ENCODE peak calls at places on chromosomes 11 and 22, in six cellular contexts. W is body of pancreas; R is CD8-positive, alpha-beta memory T cell; V is naive thymus-derived CD4-positive, alpha-beta T cell; A is pancreas; D is testis. Q is an unnamed sample.

GRCh38 chr11:26201411-26201810 is 130.5 kb upstream of the ANO3 start:
- DNase-seq in W (no peak), V (no peak), R (no peak), D (no peak), A (no peak), Q (no peak)

GRCh38 chr11:16891964-16892363 is 122.2 kb downstream of the PLEKHA7 start:
- DNase-seq in W (no peak), D (no peak), A (no peak), R (no peak), V (no peak), Q (no peak)

GRCh38 chr22:38111941-38112355 is 1.5 kb upstream of the BAIAP2L2 start:
- DNase-seq in V (no peak), D (no peak), A (peak; percentile 75), R (no peak), W (no peak), Q (no peak)

GRCh38 chr11:8251767-8252295 is 11.8 kb downstream of the LMO1 start:
- DNase-seq in D (no peak), R (no peak), A (no peak), V (no peak), W (no peak), Q (no peak)

GRCh38 chr11:127493330-127493729 is 492.8 kb upstream of the KIRREL3 start:
- DNase-seq in V (no peak), W (no peak), R (no peak), D (peak; percentile 41), A (no peak), Q (no peak)

GRCh38 chr11:76074178-76075112 is 131.9 kb downstream of the WNT11 start:
- DNase-seq in D (no peak), R (no peak), W (no peak), A (no peak), V (no peak), Q (no peak)

GRCh38 chr11:6328321-6328720 is 8.0 kb upstream of the CAVIN3 start:
- DNase-seq in D (no peak), R (no peak), V (no peak), W (no peak), A (no peak), Q (no peak)

GRCh38 chr11:83006877-83007330 is 64.8 kb downstream of the RAB30 start:
- DNase-seq in V (no peak), R (no peak), A (no peak), W (peak; percentile 23), D (no peak), Q (no peak)

GRCh38 chr11:121654506-121655480 is 202.0 kb upstream of the SORL1-AS1 start:
- DNase-seq in V (no peak), A (no peak), W (no peak), R (no peak), D (peak; percentile 37), Q (no peak)

GRCh38 chr11:58060535-58060934 is 29.8 kb downstream of the OR6Q1 start:
- DNase-seq in A (no peak), W (no peak), D (no peak), R (no peak), V (no peak), Q (no peak)

GRCh38 chr11:120746836-120747609 is 235.5 kb downstream of the GRIK4 start:
- DNase-seq in W (no peak), D (no peak), V (no peak), A (no peak), R (no peak), Q (peak; percentile 79)

GRCh38 chr22:27952779-27953178 is 33.7 kb upstream of the PITPNB start:
- DNase-seq in V (no peak), W (no peak), A (no peak), R (no peak), D (no peak), Q (no peak)

GRCh38 chr11:106681435-106681834 is 336.8 kb downstream of the GUCY1A2 start:
- DNase-seq in V (no peak), R (no peak), W (no peak), D (no peak), A (no peak), Q (no peak)

GRCh38 chr11:122126024-122126678 is 10.1 kb upstream of the BLID start:
- DNase-seq in R (no peak), A (no peak), V (no peak), D (no peak), W (no peak), Q (no peak)

GRCh38 chr11:27701262-27702105 is 1.2 kb upstream of the BDNF start:
- DNase-seq in D (peak; percentile 52), W (no peak), A (no peak), V (no peak), R (no peak), Q (no peak)

GRCh38 chr11:117378966-117379865 is 51.6 kb downstream of the CEP164 start:
- DNase-seq in V (no peak), D (no peak), W (no peak), R (no peak), A (no peak), Q (no peak)

GRCh38 chr22:48343461-48343860 is 1484.2 kb downstream of the BRD1 start:
- DNase-seq in R (no peak), V (no peak), W (no peak), A (no peak), D (no peak), Q (no peak)

GRCh38 chr11:36672815-36673450 is 74.9 kb upstream of the RAG2 start:
- DNase-seq in V (peak; percentile 10), A (no peak), R (peak; percentile 24), D (peak; percentile 44), W (no peak), Q (no peak)

GRCh38 chr11:8810331-8811301 is 100.4 kb upstream of the AKIP1 start:
- DNase-seq in W (peak; percentile 83), D (peak; percentile 93), A (peak; percentile 94), R (no peak), V (no peak), Q (no peak)

GRCh38 chr11:28491431-28491830 is 383.2 kb downstream of the METTL15 start:
- DNase-seq in R (no peak), W (no peak), V (no peak), A (no peak), D (no peak), Q (no peak)

GRCh38 chr11:17277024-17277584 is 565 bp downstream of the NUCB2 start:
- DNase-seq in V (peak; percentile 65), A (no peak), W (no peak), D (no peak), R (peak; percentile 70), Q (peak; percentile 90)

GRCh38 chr22:50252081-50253045 is 1.3 kb upstream of the HDAC10 start:
- DNase-seq in A (peak; percentile 91), V (peak; percentile 70), R (peak; percentile 67), W (peak; percentile 79), D (peak; percentile 80), Q (no peak)

GRCh38 chr11:66491315-66491935 is 11.2 kb downstream of the DPP3 start:
- DNase-seq in R (no peak), A (no peak), W (no peak), V (no peak), D (no peak), Q (no peak)

GRCh38 chr11:19455731-19456130 is 215.0 kb upstream of the E2F8 start:
- DNase-seq in D (no peak), R (no peak), A (no peak), W (no peak), V (no peak), Q (peak; percentile 88)

GRCh38 chr11:120375076-120375475 is 38.9 kb downstream of the ARHGEF12 start:
- DNase-seq in V (no peak), A (no peak), W (no peak), R (no peak), D (no peak), Q (no peak)

GRCh38 chr22:37505989-37506388 is 13.2 kb downstream of the CARD10 start:
- DNase-seq in A (no peak), D (no peak), W (no peak), V (no peak), R (no peak), Q (no peak)

GRCh38 chr22:45286854-45287551 is 2.3 kb downstream of the UPK3A start:
- DNase-seq in R (no peak), V (no peak), A (no peak), D (no peak), W (no peak), Q (no peak)

GRCh38 chr11:63867511-63867910 is 28.6 kb downstream of the MARK2 start:
- DNase-seq in W (no peak), V (no peak), R (no peak), D (no peak), A (no peak), Q (no peak)

GRCh38 chr11:110433393-110434333 is 3.9 kb downstream of the FDX1 start:
- DNase-seq in A (no peak), D (no peak), R (peak; percentile 47), W (no peak), V (peak; percentile 32), Q (no peak)

DNA sequence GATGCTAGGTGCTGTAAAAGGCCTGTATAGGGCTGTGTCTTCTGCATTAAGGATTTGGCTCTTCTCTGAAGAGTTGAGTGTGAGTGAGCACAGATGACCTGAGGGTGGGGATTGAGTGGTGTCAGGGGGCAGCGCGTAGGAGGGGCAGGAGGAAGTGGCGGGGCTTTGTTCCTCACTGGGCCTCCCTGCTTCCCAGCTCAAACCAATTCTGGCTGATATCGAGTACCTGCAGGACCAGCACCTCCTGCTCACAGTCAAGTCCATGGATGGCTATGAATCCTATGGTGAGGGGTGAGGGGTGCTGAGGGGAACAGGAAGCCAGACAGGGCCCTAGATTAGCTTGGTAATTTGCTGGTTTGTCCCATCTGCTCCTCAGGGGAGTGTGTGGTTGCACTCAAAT is 9.1 kb downstream of the PHOX2A start:
- DNase-seq in V (no peak), A (no peak), W (no peak), R (no peak), D (no peak), Q (no peak)
- H3K4me1 ChIP-seq in V (peaks cover 4% of the 10 kb centered on the region), A (peaks cover under 1% of the 10 kb centered on the region), W (peaks cover 12% of the 10 kb centered on the region), R (peaks cover under 1% of the 10 kb centered on the region), D (peaks cover 3% of the 10 kb centered on the region), Q (peaks cover 14% of the 10 kb centered on the region)

GRCh38 chr11:267491-267994 is 10.7 kb upstream of the NLRP6 start:
- DNase-seq in W (no peak), V (peak; percentile 67), R (peak; percentile 77), A (no peak), D (no peak), Q (no peak)
- H3K27me3 ChIP-seq in W (no peaks in the 10 kb centered on the region), V (no peaks in the 10 kb centered on the region), R (no peaks in the 10 kb centered on the region), A (no peaks in the 10 kb centered on the region), D (no peaks in the 10 kb centered on the region), Q (no peaks in the 10 kb centered on the region)

GRCh38 chr11:18367431-18367830 is 26.9 kb upstream of the LDHA start:
- DNase-seq in D (no peak), R (no peak), A (no peak), W (no peak), V (no peak), Q (no peak)
- H3K4me1 ChIP-seq in D (no peaks in the 10 kb centered on the region), R (no peaks in the 10 kb centered on the region), A (no peaks in the 10 kb centered on the region), W (no peaks in the 10 kb centered on the region), V (no peaks in the 10 kb centered on the region), Q (no peaks in the 10 kb centered on the region)

GRCh38 chr11:30360741-30361140 is 37.8 kb downstream of the ARL14EP start:
- DNase-seq in A (no peak), D (no peak), R (no peak), W (no peak), V (no peak), Q (no peak)

GRCh38 chr11:30358569-30358968 is 35.7 kb downstream of the ARL14EP start:
- DNase-seq in V (no peak), R (no peak), W (no peak), D (peak; percentile 27), A (no peak), Q (no peak)

GRCh38 chr11:30351061-30351460 is 28.2 kb downstream of the ARL14EP start:
- DNase-seq in W (no peak), A (no peak), V (no peak), D (no peak), R (no peak), Q (no peak)

GRCh38 chr11:30357872-30358271 is 35.0 kb downstream of the ARL14EP start:
- DNase-seq in W (no peak), V (no peak), D (no peak), R (no peak), A (no peak), Q (no peak)

GRCh38 chr11:30356388-30356787 is 33.5 kb downstream of the ARL14EP start:
- DNase-seq in D (no peak), V (no peak), R (no peak), W (no peak), A (no peak), Q (no peak)
- H3K27me3 ChIP-seq in D (no peaks in the 10 kb centered on the region), V (no peaks in the 10 kb centered on the region), R (no peaks in the 10 kb centered on the region), W (no peaks in the 10 kb centered on the region), A (no peaks in the 10 kb centered on the region), Q (no peaks in the 10 kb centered on the region)

Q was measured in vagina.